ENCODE peak calls at places on chromosome 4, in eight cellular contexts. One of them, this sample, is unnamed.

GRCh38 chr4:11914406-11914805 is 485.7 kb upstream of the HS3ST1 start:
- DNase-seq in A549: no peak
- DNase-seq in GM23338: peak; percentile 88
- DNase-seq in PC-3: no peak
- DNase-seq in pancreas: no peak
- DNase-seq in right cardiac atrium: no peak
- DNase-seq in fibroblast of lung: peak; percentile 3
- DNase-seq in ovary: no peak
- DNase-seq in this sample: peak; percentile 42

GRCh38 chr4:137452799-137453198 is 79.5 kb downstream of the PCDH18 start:
- DNase-seq in A549: no peak
- DNase-seq in GM23338: no peak
- DNase-seq in PC-3: no peak
- DNase-seq in pancreas: no peak
- DNase-seq in right cardiac atrium: no peak
- DNase-seq in fibroblast of lung: no peak
- DNase-seq in ovary: no peak
- DNase-seq in this sample: no peak

GRCh38 chr4:153440475-153440874 is 25.7 kb upstream of the TMEM131L start:
- DNase-seq in A549: no peak
- DNase-seq in GM23338: no peak
- DNase-seq in PC-3: no peak
- DNase-seq in pancreas: no peak
- DNase-seq in right cardiac atrium: no peak
- DNase-seq in fibroblast of lung: no peak
- DNase-seq in ovary: no peak
- DNase-seq in this sample: no peak

GRCh38 chr4:82791179-82791578 is 7.4 kb downstream of the SCD5 start:
- DNase-seq in A549: no peak
- DNase-seq in GM23338: no peak
- DNase-seq in PC-3: no peak
- DNase-seq in pancreas: no peak
- DNase-seq in right cardiac atrium: no peak
- DNase-seq in fibroblast of lung: no peak
- DNase-seq in ovary: no peak
- DNase-seq in this sample: no peak

GRCh38 chr4:151934766-151935165 is 174.0 kb upstream of the GATB start:
- DNase-seq in A549: no peak
- DNase-seq in GM23338: no peak
- DNase-seq in PC-3: no peak
- DNase-seq in pancreas: no peak
- DNase-seq in right cardiac atrium: no peak
- DNase-seq in fibroblast of lung: peak; percentile 5
- DNase-seq in ovary: no peak
- DNase-seq in this sample: no peak

GRCh38 chr4:2151544-2151943 is 90.4 kb downstream of the HAUS3 start:
- DNase-seq in A549: no peak
- DNase-seq in GM23338: no peak
- DNase-seq in PC-3: no peak
- DNase-seq in pancreas: no peak
- DNase-seq in right cardiac atrium: no peak
- DNase-seq in fibroblast of lung: no peak
- DNase-seq in ovary: no peak
- DNase-seq in this sample: no peak

GRCh38 chr4:38062894-38063168 is 102.6 kb downstream of the PTTG2 start:
- DNase-seq in A549: no peak
- DNase-seq in GM23338: no peak
- DNase-seq in PC-3: no peak
- DNase-seq in pancreas: no peak
- DNase-seq in right cardiac atrium: no peak
- DNase-seq in fibroblast of lung: no peak
- DNase-seq in ovary: no peak
- DNase-seq in this sample: no peak

GRCh38 chr4:56689231-56689630 is 8.1 kb upstream of the HOPX start:
- DNase-seq in A549: no peak
- DNase-seq in GM23338: no peak
- DNase-seq in PC-3: no peak
- DNase-seq in pancreas: no peak
- DNase-seq in right cardiac atrium: no peak
- DNase-seq in fibroblast of lung: no peak
- DNase-seq in ovary: no peak
- DNase-seq in this sample: no peak

GRCh38 chr4:153929651-153930050 is 140.8 kb upstream of the SFRP2 start:
- DNase-seq in A549: no peak
- DNase-seq in GM23338: no peak
- DNase-seq in PC-3: no peak
- DNase-seq in pancreas: no peak
- DNase-seq in right cardiac atrium: no peak
- DNase-seq in fibroblast of lung: no peak
- DNase-seq in ovary: no peak
- DNase-seq in this sample: no peak

GRCh38 chr4:52783069-52783468 is 31.8 kb upstream of the ERVMER34-1 start:
- DNase-seq in A549: no peak
- DNase-seq in GM23338: no peak
- DNase-seq in PC-3: no peak
- DNase-seq in pancreas: no peak
- DNase-seq in right cardiac atrium: no peak
- DNase-seq in fibroblast of lung: no peak
- DNase-seq in ovary: no peak
- DNase-seq in this sample: no peak

GRCh38 chr4:142353149-142353738 is 492.9 kb downstream of the INPP4B start:
- DNase-seq in A549: peak; percentile 61
- DNase-seq in GM23338: peak; percentile 81
- DNase-seq in PC-3: peak; percentile 88
- DNase-seq in pancreas: no peak
- DNase-seq in right cardiac atrium: no peak
- DNase-seq in fibroblast of lung: peak; percentile 70
- DNase-seq in ovary: no peak
- DNase-seq in this sample: no peak

GRCh38 chr4:55435136-55435535 is 39.4 kb downstream of the TMEM165 start:
- DNase-seq in A549: peak; percentile 3
- DNase-seq in GM23338: peak; percentile 41
- DNase-seq in PC-3: peak; percentile 50
- DNase-seq in pancreas: no peak
- DNase-seq in right cardiac atrium: no peak
- DNase-seq in fibroblast of lung: peak; percentile 29
- DNase-seq in ovary: no peak
- DNase-seq in this sample: no peak

GRCh38 chr4:72909461-72909860 is 160.1 kb downstream of the COX18 start:
- DNase-seq in A549: no peak
- DNase-seq in GM23338: peak; percentile 77
- DNase-seq in PC-3: peak; percentile 60
- DNase-seq in pancreas: no peak
- DNase-seq in right cardiac atrium: no peak
- DNase-seq in fibroblast of lung: no peak
- DNase-seq in ovary: no peak
- DNase-seq in this sample: no peak

GRCh38 chr4:176548571-176548970 is 228.8 kb downstream of the SPCS3 start:
- DNase-seq in A549: peak; percentile 50
- DNase-seq in GM23338: no peak
- DNase-seq in PC-3: peak; percentile 73
- DNase-seq in pancreas: no peak
- DNase-seq in right cardiac atrium: no peak
- DNase-seq in fibroblast of lung: peak; percentile 85
- DNase-seq in ovary: no peak
- DNase-seq in this sample: no peak

DNA sequence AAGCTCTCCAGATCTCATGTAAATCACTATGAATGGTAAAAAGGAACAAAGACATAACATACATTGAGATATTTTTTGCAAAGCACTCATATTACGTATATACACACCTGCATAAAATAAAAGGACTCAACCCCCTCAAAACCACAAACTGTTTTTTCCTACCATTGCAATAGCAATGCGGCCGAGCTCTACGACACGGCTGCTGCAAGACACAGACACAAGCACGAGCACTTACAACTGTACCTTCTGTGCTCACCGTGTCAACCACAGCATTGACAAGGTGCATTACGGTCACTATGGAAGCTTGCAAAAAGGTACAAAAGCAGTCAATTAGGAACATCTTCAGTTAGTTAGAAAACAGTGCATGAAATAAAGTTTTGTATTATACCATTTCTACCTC is 37.1 kb upstream of the MTNR1A start:
- DNase-seq in A549: no peak
- DNase-seq in GM23338: no peak
- DNase-seq in PC-3: no peak
- DNase-seq in pancreas: no peak
- DNase-seq in right cardiac atrium: no peak
- DNase-seq in fibroblast of lung: no peak
- DNase-seq in ovary: no peak
- DNase-seq in this sample: no peak
- H3K27ac ChIP-seq in A549: no peak overlapping the region
- H3K27ac ChIP-seq in GM23338: no peak overlapping the region
- H3K27ac ChIP-seq in PC-3: no peak overlapping the region
- H3K27ac ChIP-seq in pancreas: no peak overlapping the region
- H3K27ac ChIP-seq in right cardiac atrium: no peak overlapping the region
- H3K27ac ChIP-seq in fibroblast of lung: no peak overlapping the region
- H3K27ac ChIP-seq in ovary: no peak overlapping the region
- H3K27ac ChIP-seq in this sample: no peak overlapping the region

GRCh38 chr4:139558235-139559094 is 2.4 kb upstream of the SETD7 start:
- DNase-seq in A549: no peak
- DNase-seq in GM23338: no peak
- DNase-seq in PC-3: no peak
- DNase-seq in pancreas: no peak
- DNase-seq in right cardiac atrium: no peak
- DNase-seq in fibroblast of lung: no peak
- DNase-seq in ovary: no peak
- DNase-seq in this sample: no peak

GRCh38 chr4:139556071-139556734 is at the start of gene SETD7:
- DNase-seq in A549: peak; percentile 77
- DNase-seq in GM23338: peak; percentile 85
- DNase-seq in PC-3: peak; percentile 57
- DNase-seq in pancreas: peak; percentile 82
- DNase-seq in right cardiac atrium: peak; percentile 93
- DNase-seq in fibroblast of lung: peak; percentile 82
- DNase-seq in ovary: peak; percentile 77
- DNase-seq in this sample: peak; percentile 80

GRCh38 chr4:139555705-139556070 is 331 bp downstream of the SETD7 start:
- DNase-seq in A549: no peak
- DNase-seq in GM23338: no peak
- DNase-seq in PC-3: no peak
- DNase-seq in pancreas: peak; percentile 48
- DNase-seq in right cardiac atrium: peak; percentile 86
- DNase-seq in fibroblast of lung: no peak
- DNase-seq in ovary: peak; percentile 57
- DNase-seq in this sample: peak; percentile 67

GRCh38 chr4:139557506-139558110 is 1.6 kb upstream of the SETD7 start:
- DNase-seq in A549: no peak
- DNase-seq in GM23338: peak; percentile 42
- DNase-seq in PC-3: no peak
- DNase-seq in pancreas: peak; percentile 43
- DNase-seq in right cardiac atrium: no peak
- DNase-seq in fibroblast of lung: no peak
- DNase-seq in ovary: no peak
- DNase-seq in this sample: no peak

DNA sequence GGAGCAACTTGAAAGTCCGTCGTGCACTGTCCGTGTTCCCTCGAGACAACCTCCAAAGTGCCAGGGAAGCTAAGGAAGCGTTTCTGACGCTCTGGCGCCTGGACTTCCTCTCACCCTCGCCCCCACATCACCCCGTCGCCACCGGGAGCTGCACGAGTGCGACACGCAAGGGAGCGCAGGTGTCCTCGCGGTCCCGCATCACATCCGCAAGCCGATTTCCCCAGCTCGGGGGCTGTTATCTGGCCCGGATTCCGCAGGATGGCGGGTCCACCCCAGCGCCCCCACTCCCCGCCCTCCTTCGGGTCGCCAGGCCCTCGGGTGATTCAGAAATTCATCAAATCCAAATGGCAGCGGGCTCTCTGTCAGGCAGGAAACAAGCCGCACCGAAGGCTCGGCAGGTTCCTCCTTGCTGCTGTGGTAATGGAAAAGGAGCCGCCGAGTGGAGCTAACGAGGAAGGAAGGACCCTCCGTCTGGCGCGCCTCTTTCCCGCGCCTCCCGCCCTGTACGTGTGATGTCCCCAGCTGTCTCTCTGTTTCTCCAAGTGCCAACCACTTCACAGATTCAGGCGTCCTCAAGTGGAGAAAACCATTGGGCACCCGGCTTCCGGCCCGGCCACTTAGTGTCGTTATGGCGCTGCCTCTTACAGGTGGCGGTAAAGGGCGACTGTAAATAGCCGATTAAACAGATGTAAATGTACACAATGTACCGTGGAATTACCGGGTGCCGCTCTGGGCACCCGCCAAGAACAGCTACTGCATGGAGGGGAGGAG is 901 bp upstream of the SETD7 start:
- DNase-seq in A549: peak; percentile 64
- DNase-seq in GM23338: peak; percentile 69
- DNase-seq in PC-3: peak; percentile 42
- DNase-seq in pancreas: peak; percentile 71
- DNase-seq in right cardiac atrium: peak; percentile 82
- DNase-seq in fibroblast of lung: peak; percentile 45
- DNase-seq in ovary: peak; percentile 32
- DNase-seq in this sample: peak; percentile 59
- H3K27ac ChIP-seq in A549: peak overlapping the region; percentile 98
- H3K27ac ChIP-seq in GM23338: no peak overlapping the region
- H3K27ac ChIP-seq in PC-3: no peak overlapping the region
- H3K27ac ChIP-seq in pancreas: peak overlapping the region; percentile 99
- H3K27ac ChIP-seq in right cardiac atrium: peak overlapping the region; percentile 95
- H3K27ac ChIP-seq in fibroblast of lung: peak overlapping the region; percentile 92
- H3K27ac ChIP-seq in ovary: peak overlapping the region; percentile 99
- H3K27ac ChIP-seq in this sample: peak overlapping the region; percentile 96

GRCh38 chr4:184825394-184826314 is at the start of gene ACSL1:
- DNase-seq in A549: peak; percentile 41
- DNase-seq in GM23338: peak; percentile 79
- DNase-seq in PC-3: peak; percentile 58
- DNase-seq in pancreas: peak; percentile 75
- DNase-seq in right cardiac atrium: peak; percentile 95
- DNase-seq in fibroblast of lung: peak; percentile 63
- DNase-seq in ovary: peak; percentile 72
- DNase-seq in this sample: peak; percentile 88
- H3K27ac ChIP-seq in A549: peak within 1 kb of the TSS; percentile 66
- H3K27ac ChIP-seq in GM23338: no peak within 1 kb of the TSS
- H3K27ac ChIP-seq in PC-3: no peak within 1 kb of the TSS
- H3K27ac ChIP-seq in pancreas: peak within 1 kb of the TSS; percentile 58
- H3K27ac ChIP-seq in right cardiac atrium: peak within 1 kb of the TSS; percentile 83
- H3K27ac ChIP-seq in fibroblast of lung: peak within 1 kb of the TSS; percentile 6
- H3K27ac ChIP-seq in ovary: no peak within 1 kb of the TSS
- H3K27ac ChIP-seq in this sample: peak within 1 kb of the TSS; percentile 63

DNA sequence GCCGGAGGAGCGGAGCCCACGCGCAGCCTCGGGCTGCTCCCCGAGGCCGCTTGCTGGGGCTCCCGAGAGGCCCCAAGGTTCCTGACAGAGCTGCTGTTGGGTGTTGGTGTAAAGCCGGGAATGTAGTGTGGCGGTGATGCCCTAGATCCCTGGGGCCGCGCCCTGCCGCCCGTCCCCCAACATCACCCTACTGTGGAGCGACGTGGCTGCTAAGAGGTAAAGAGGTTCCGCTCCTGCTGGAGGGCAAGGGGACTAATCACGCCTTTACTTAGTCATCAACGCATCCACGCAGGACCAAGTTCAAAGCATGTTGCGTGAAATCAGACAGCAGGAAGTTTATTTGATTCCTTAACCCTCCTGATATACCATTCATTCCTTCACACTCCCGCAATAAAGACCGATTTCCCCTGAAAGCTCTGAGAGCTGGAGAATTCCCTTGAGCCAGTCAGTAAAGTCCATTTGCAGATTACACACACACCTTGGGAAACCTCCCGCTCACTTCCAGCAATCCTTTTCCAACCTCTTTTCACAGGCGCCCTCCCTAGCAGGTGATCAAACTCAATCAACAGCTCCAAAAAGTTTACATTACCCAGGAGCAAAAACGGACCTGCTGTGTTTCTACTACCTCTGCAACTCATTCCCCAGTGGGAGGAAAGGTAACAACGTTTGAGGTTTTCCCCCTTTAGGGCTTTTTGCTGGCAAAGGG is 578 bp upstream of the GABRA2 start:
- DNase-seq in A549: no peak
- DNase-seq in GM23338: peak; percentile 47
- DNase-seq in PC-3: no peak
- DNase-seq in pancreas: no peak
- DNase-seq in right cardiac atrium: no peak
- DNase-seq in fibroblast of lung: no peak
- DNase-seq in ovary: no peak
- DNase-seq in this sample: no peak
- H3K27ac ChIP-seq in A549: no peak overlapping the region
- H3K27ac ChIP-seq in GM23338: no peak overlapping the region
- H3K27ac ChIP-seq in PC-3: no peak overlapping the region
- H3K27ac ChIP-seq in pancreas: no peak overlapping the region
- H3K27ac ChIP-seq in right cardiac atrium: no peak overlapping the region
- H3K27ac ChIP-seq in fibroblast of lung: no peak overlapping the region
- H3K27ac ChIP-seq in ovary: no peak overlapping the region
- H3K27ac ChIP-seq in this sample: no peak overlapping the region

This sample was measured in heart right ventricle.